ENCODE peak calls at places on chromosomes 5 and 9, in nine cellular contexts. U, R, N, D, Z, W, E, P and K are unnamed samples.
A peak's percentile ranks its signal among the peaks of the same experiment; 100 is the strongest.

GRCh38 chr5:75931175-75931574 is 152.0 kb upstream of the SV2C start:
- DNase-seq in U (no peak), R (no peak), N (no peak), D (no peak), Z (no peak), W (no peak), E (no peak), P (no peak), K (no peak)

GRCh38 chr5:106417163-106417562 is 1253.6 kb downstream of the EFNA5 start:
- DNase-seq in U (no peak), R (no peak), N (no peak), D (no peak), Z (no peak), W (no peak), E (no peak), P (no peak), K (no peak)

GRCh38 chr5:73274121-73274520 is 101.1 kb downstream of the TMEM174 start:
- DNase-seq in U (no peak), R (no peak), N (no peak), D (no peak), Z (peak; percentile 22), W (no peak), E (no peak), P (no peak), K (no peak)

GRCh38 chr5:107517185-107517868 is 153.4 kb downstream of the EFNA5 start:
- DNase-seq in U (no peak), R (no peak), N (no peak), D (no peak), Z (no peak), W (no peak), E (no peak), P (no peak), K (no peak)

GRCh38 chr5:34626036-34626435 is 30.1 kb upstream of the RAI14 start:
- DNase-seq in U (peak; percentile 88), R (no peak), N (no peak), D (no peak), Z (peak; percentile 98), W (peak; percentile 86), E (no peak), P (no peak), K (no peak)

GRCh38 chr9:84436386-84437114 is 96.0 kb upstream of the SLC28A3 start:
- DNase-seq in U (no peak), R (no peak), N (no peak), D (no peak), Z (no peak), W (no peak), E (no peak), P (no peak), K (no peak)

GRCh38 chr9:127166651-127167524 is 44.5 kb upstream of the ANGPTL2 start:
- DNase-seq in U (no peak), R (peak; percentile 26), N (no peak), D (no peak), Z (peak; percentile 12), W (peak; percentile 94), E (no peak), P (no peak), K (no peak)

GRCh38 chr9:136532799-136533774 is 12.8 kb downstream of the NOTCH1 start:
- DNase-seq in U (no peak), R (no peak), N (no peak), D (peak; percentile 80), Z (no peak), W (no peak), E (no peak), P (no peak), K (no peak)

GRCh38 chr5:135487839-135488514 is 35.8 kb upstream of the TIFAB start:
- DNase-seq in U (no peak), R (no peak), N (no peak), D (no peak), Z (no peak), W (no peak), E (no peak), P (no peak), K (no peak)

GRCh38 chr9:91857291-91857781 is 92.7 kb downstream of the ROR2 start:
- DNase-seq in U (no peak), R (no peak), N (peak; percentile 42), D (no peak), Z (peak; percentile 36), W (no peak), E (no peak), P (no peak), K (no peak)

GRCh38 chr5:106094128-106094726 is 1576.5 kb downstream of the EFNA5 start:
- DNase-seq in U (peak; percentile 76), R (no peak), N (no peak), D (no peak), Z (peak; percentile 50), W (peak; percentile 98), E (no peak), P (peak; percentile 97), K (no peak)

GRCh38 chr9:96057155-96057554 is 181.7 kb downstream of the ERCC6L2 start:
- DNase-seq in U (no peak), R (no peak), N (no peak), D (no peak), Z (peak; percentile 31), W (peak; percentile 55), E (no peak), P (no peak), K (no peak)

GRCh38 chr5:22754155-22754554 is 99.0 kb downstream of the CDH12 start:
- DNase-seq in U (no peak), R (no peak), N (no peak), D (no peak), Z (no peak), W (no peak), E (no peak), P (no peak), K (no peak)

GRCh38 chr5:156330141-156330870 is 3.3 kb downstream of the SGCD start:
- DNase-seq in U (no peak), R (no peak), N (no peak), D (no peak), Z (no peak), W (no peak), E (no peak), P (no peak), K (no peak)

GRCh38 chr9:105278751-105279150 is 34.3 kb downstream of the SLC44A1 start:
- DNase-seq in U (no peak), R (no peak), N (no peak), D (no peak), Z (no peak), W (peak; percentile 98), E (no peak), P (no peak), K (no peak)

GRCh38 chr5:111960466-111961215 is 203.6 kb upstream of the NREP start:
- DNase-seq in U (no peak), R (no peak), N (no peak), D (no peak), Z (peak; percentile 57), W (peak; percentile 56), E (no peak), P (no peak), K (no peak)

GRCh38 chr9:127904888-127905728 is 5.7 kb upstream of the ST6GALNAC6 start:
- DNase-seq in U (no peak), R (no peak), N (no peak), D (peak; percentile 75), Z (no peak), W (no peak), E (no peak), P (no peak), K (no peak)

GRCh38 chr5:111781200-111781599 is 24.2 kb upstream of the NREP start:
- DNase-seq in U (no peak), R (peak; percentile 34), N (no peak), D (no peak), Z (peak; percentile 49), W (no peak), E (peak; percentile 61), P (no peak), K (peak; percentile 15)

GRCh38 chr9:88476491-88477271 is 58.3 kb upstream of the NXNL2 start:
- DNase-seq in U (no peak), R (no peak), N (no peak), D (no peak), Z (peak; percentile 19), W (no peak), E (no peak), P (no peak), K (no peak)

GRCh38 chr5:175800656-175801081 is 70.7 kb upstream of the CPLX2 start:
- DNase-seq in U (no peak), R (no peak), N (no peak), D (no peak), Z (peak; percentile 82), W (peak; percentile 39), E (no peak), P (no peak), K (no peak)

GRCh38 chr9:95053611-95054440 is 263.7 kb downstream of the FANCC start:
- DNase-seq in U (no peak), R (no peak), N (no peak), D (no peak), Z (no peak), W (no peak), E (no peak), P (no peak), K (no peak)

GRCh38 chr5:169997736-169998284 is 17.5 kb upstream of the INSYN2B start:
- DNase-seq in U (no peak), R (no peak), N (no peak), D (no peak), Z (no peak), W (peak; percentile 49), E (no peak), P (no peak), K (no peak)

GRCh38 chr9:36091028-36091953 is 45.2 kb upstream of the GLIPR2 start:
- DNase-seq in U (peak; percentile 83), R (peak; percentile 57), N (no peak), D (no peak), Z (peak; percentile 86), W (peak; percentile 38), E (no peak), P (no peak), K (no peak)

GRCh38 chr5:150589791-150590601 is 50.5 kb upstream of the SYNPO start:
- DNase-seq in U (peak; percentile 90), R (peak; percentile 57), N (no peak), D (no peak), Z (peak; percentile 52), W (no peak), E (peak; percentile 57), P (no peak), K (no peak)

GRCh38 chr5:96065577-96066385 is 104.1 kb upstream of the ELL2 start:
- DNase-seq in U (peak; percentile 36), R (no peak), N (no peak), D (no peak), Z (no peak), W (peak; percentile 39), E (no peak), P (no peak), K (no peak)

GRCh38 chr5:177232761-177233160 is 70.8 kb downstream of the RAB24 start:
- DNase-seq in U (no peak), R (no peak), N (no peak), D (no peak), Z (peak; percentile 76), W (peak; percentile 68), E (no peak), P (no peak), K (no peak)

GRCh38 chr9:76032652-76033373 is 142.3 kb downstream of the PCSK5 start:
- DNase-seq in U (no peak), R (no peak), N (no peak), D (no peak), Z (no peak), W (no peak), E (no peak), P (no peak), K (no peak)